ENCODE peak calls at places on chromosomes 13 and 19, in six cellular contexts. One of them, this sample, is unnamed.
A peak's percentile ranks its signal among the peaks of the same experiment; 100 is the strongest.

GRCh38 chr19:55383789-55384575 is at the start of gene TMEM238:
- DNase-seq in EL: peak; percentile 70
- DNase-seq in anterior cingulate cortex: peak; percentile 34
- DNase-seq in SK-N-DZ: no peak
- DNase-seq in neural crest cell: no peak
- DNase-seq in stimulated activated CD8-positive, alpha-beta memory T cell treated with anti-CD3 and anti-CD28 coated beads, Interleukin-4, amount 100 ng/mL, for 4 hours: no peak
- DNase-seq in this sample: peak; percentile 45

GRCh38 chr13:78137404-78138142 is 218.9 kb upstream of the EDNRB start:
- DNase-seq in anterior cingulate cortex: no peak
- DNase-seq in SK-N-DZ: peak; percentile 85
- DNase-seq in EL: peak; percentile 70
- DNase-seq in neural crest cell: peak; percentile 35
- DNase-seq in stimulated activated CD8-positive, alpha-beta memory T cell treated with anti-CD3 and anti-CD28 coated beads, Interleukin-4, amount 100 ng/mL, for 4 hours: no peak
- DNase-seq in this sample: peak; percentile 38

GRCh38 chr13:42279080-42279479 is 7.1 kb downstream of the AKAP11 start:
- DNase-seq in EL: no peak
- DNase-seq in stimulated activated CD8-positive, alpha-beta memory T cell treated with anti-CD3 and anti-CD28 coated beads, Interleukin-4, amount 100 ng/mL, for 4 hours: no peak
- DNase-seq in anterior cingulate cortex: no peak
- DNase-seq in neural crest cell: no peak
- DNase-seq in SK-N-DZ: no peak
- DNase-seq in this sample: peak; percentile 18

GRCh38 chr19:11624064-11624463 is 26.8 kb downstream of the ZNF627 start:
- DNase-seq in anterior cingulate cortex: no peak
- DNase-seq in neural crest cell: no peak
- DNase-seq in SK-N-DZ: no peak
- DNase-seq in stimulated activated CD8-positive, alpha-beta memory T cell treated with anti-CD3 and anti-CD28 coated beads, Interleukin-4, amount 100 ng/mL, for 4 hours: no peak
- DNase-seq in EL: peak; percentile 50
- DNase-seq in this sample: no peak

GRCh38 chr19:33285441-33285927 is 16.9 kb downstream of the CEBPA start:
- DNase-seq in stimulated activated CD8-positive, alpha-beta memory T cell treated with anti-CD3 and anti-CD28 coated beads, Interleukin-4, amount 100 ng/mL, for 4 hours: no peak
- DNase-seq in SK-N-DZ: no peak
- DNase-seq in anterior cingulate cortex: no peak
- DNase-seq in neural crest cell: no peak
- DNase-seq in EL: no peak
- DNase-seq in this sample: no peak

GRCh38 chr13:89076622-89077021 is 1405.5 kb downstream of the SLITRK5 start:
- DNase-seq in EL: no peak
- DNase-seq in neural crest cell: no peak
- DNase-seq in SK-N-DZ: no peak
- DNase-seq in stimulated activated CD8-positive, alpha-beta memory T cell treated with anti-CD3 and anti-CD28 coated beads, Interleukin-4, amount 100 ng/mL, for 4 hours: no peak
- DNase-seq in anterior cingulate cortex: no peak
- DNase-seq in this sample: no peak

GRCh38 chr19:1665565-1666047 is 13.2 kb upstream of the TCF3 start:
- DNase-seq in stimulated activated CD8-positive, alpha-beta memory T cell treated with anti-CD3 and anti-CD28 coated beads, Interleukin-4, amount 100 ng/mL, for 4 hours: no peak
- DNase-seq in neural crest cell: no peak
- DNase-seq in SK-N-DZ: no peak
- DNase-seq in anterior cingulate cortex: no peak
- DNase-seq in EL: no peak
- DNase-seq in this sample: peak; percentile 48

GRCh38 chr13:99086869-99087129 is 108.9 kb upstream of the DOCK9 start:
- DNase-seq in anterior cingulate cortex: no peak
- DNase-seq in stimulated activated CD8-positive, alpha-beta memory T cell treated with anti-CD3 and anti-CD28 coated beads, Interleukin-4, amount 100 ng/mL, for 4 hours: no peak
- DNase-seq in SK-N-DZ: no peak
- DNase-seq in neural crest cell: peak; percentile 22
- DNase-seq in EL: peak; percentile 45
- DNase-seq in this sample: no peak

GRCh38 chr19:45577111-45577905 is 7.3 kb downstream of the OPA3 start:
- DNase-seq in SK-N-DZ: no peak
- DNase-seq in neural crest cell: no peak
- DNase-seq in stimulated activated CD8-positive, alpha-beta memory T cell treated with anti-CD3 and anti-CD28 coated beads, Interleukin-4, amount 100 ng/mL, for 4 hours: no peak
- DNase-seq in EL: peak; percentile 92
- DNase-seq in anterior cingulate cortex: no peak
- DNase-seq in this sample: no peak

GRCh38 chr13:60137911-60138570 is 25.7 kb downstream of the DIAPH3 start:
- DNase-seq in EL: no peak
- DNase-seq in SK-N-DZ: no peak
- DNase-seq in anterior cingulate cortex: no peak
- DNase-seq in stimulated activated CD8-positive, alpha-beta memory T cell treated with anti-CD3 and anti-CD28 coated beads, Interleukin-4, amount 100 ng/mL, for 4 hours: no peak
- DNase-seq in neural crest cell: no peak
- DNase-seq in this sample: no peak

GRCh38 chr19:13012390-13012689 is 17.1 kb downstream of the NFIX start:
- DNase-seq in stimulated activated CD8-positive, alpha-beta memory T cell treated with anti-CD3 and anti-CD28 coated beads, Interleukin-4, amount 100 ng/mL, for 4 hours: no peak
- DNase-seq in EL: no peak
- DNase-seq in anterior cingulate cortex: no peak
- DNase-seq in neural crest cell: no peak
- DNase-seq in SK-N-DZ: no peak
- DNase-seq in this sample: no peak